ENCODE peak calls at places on chromosome 18, in four cellular contexts. W is prostate gland, F is MCF 10A, H is AG09309. R is an unnamed sample.

GRCh38 chr18:35526476-35527120 is 28.8 kb upstream of the INO80C start:
- DNase-seq in F (peak; percentile 85), W (no peak), H (no peak), R (no peak)

GRCh38 chr18:26700728-26701127 is 152.4 kb upstream of the KCTD1 start:
- DNase-seq in H (no peak), W (no peak), F (no peak), R (no peak)

GRCh38 chr18:34977787-34978532 is 63.3 kb upstream of the MAPRE2 start:
- DNase-seq in F (peak; percentile 23), H (no peak), W (no peak), R (no peak)

GRCh38 chr18:49685231-49685942 is 123.5 kb downstream of the LIPG start:
- DNase-seq in H (no peak), F (peak; percentile 40), W (no peak), R (no peak)

GRCh38 chr18:54926593-54927297 is 32.5 kb downstream of the CCDC68 start:
- DNase-seq in H (peak; percentile 18), W (no peak), F (peak; percentile 36), R (no peak)

GRCh38 chr18:80168982-80169381 is 59.9 kb downstream of the ADNP2 start:
- DNase-seq in H (no peak), W (no peak), F (no peak), R (no peak)

GRCh38 chr18:46268662-46269061 is 164.5 kb downstream of the HAUS1 start:
- DNase-seq in F (no peak), W (no peak), H (no peak), R (no peak)

GRCh38 chr18:61470111-61470673 is 137.0 kb downstream of the CDH20 start:
- DNase-seq in W (no peak), H (no peak), F (no peak), R (no peak)

GRCh38 chr18:2948038-2948437 is 64.9 kb downstream of the LPIN2 start:
- DNase-seq in H (no peak), W (peak; percentile 57), F (peak; percentile 48), R (no peak)

GRCh38 chr18:45090526-45091140 is 409.9 kb downstream of the SETBP1 start:
- DNase-seq in F (no peak), H (no peak), W (no peak), R (no peak)

GRCh38 chr18:9802175-9802747 is 83.5 kb upstream of the TXNDC2 start:
- DNase-seq in F (no peak), W (no peak), H (no peak), R (no peak)

GRCh38 chr18:54924948-54925347 is 34.3 kb downstream of the CCDC68 start:
- DNase-seq in H (no peak), W (no peak), F (peak; percentile 9), R (no peak)

DNA sequence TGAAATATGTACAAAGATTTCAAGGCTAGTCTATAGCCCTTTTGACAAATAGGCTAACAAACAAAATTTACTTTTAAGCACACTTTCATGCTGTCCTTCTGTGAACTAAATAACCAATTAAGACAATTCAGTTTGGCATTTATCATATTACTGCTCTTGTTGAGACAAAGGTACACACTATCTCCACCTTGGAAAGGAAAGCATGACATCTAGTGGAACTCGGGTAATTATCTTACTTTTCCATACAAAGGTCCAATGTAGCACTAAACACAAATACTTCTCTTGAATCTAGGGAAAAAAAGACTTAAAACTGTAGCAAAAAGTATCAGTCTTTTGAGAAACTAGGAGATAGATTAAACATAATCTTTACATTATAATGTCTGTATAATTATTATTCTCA is 125.0 kb upstream of the CD226 start:
- DNase-seq in W (no peak), F (peak; percentile 28), H (no peak), R (no peak)
- TF ChIP-seq CTCF in W (peak; percentile 27), F (peak; percentile 48), H (peak; percentile 40), R (peak; percentile 65)

GRCh38 chr18:39455300-39455699 is 1889.7 kb upstream of the CELF4 start:
- DNase-seq in H (no peak), W (no peak), F (peak; percentile 93), R (no peak)
- TF ChIP-seq CTCF in H (no peak), W (no peak), F (no peak), R (no peak)

GRCh38 chr18:12858961-12859360 is 25.1 kb downstream of the PTPN2 start:
- DNase-seq in W (no peak), H (no peak), F (no peak), R (no peak)
- TF ChIP-seq CTCF in W (no peak), H (no peak), F (no peak), R (no peak)

DNA sequence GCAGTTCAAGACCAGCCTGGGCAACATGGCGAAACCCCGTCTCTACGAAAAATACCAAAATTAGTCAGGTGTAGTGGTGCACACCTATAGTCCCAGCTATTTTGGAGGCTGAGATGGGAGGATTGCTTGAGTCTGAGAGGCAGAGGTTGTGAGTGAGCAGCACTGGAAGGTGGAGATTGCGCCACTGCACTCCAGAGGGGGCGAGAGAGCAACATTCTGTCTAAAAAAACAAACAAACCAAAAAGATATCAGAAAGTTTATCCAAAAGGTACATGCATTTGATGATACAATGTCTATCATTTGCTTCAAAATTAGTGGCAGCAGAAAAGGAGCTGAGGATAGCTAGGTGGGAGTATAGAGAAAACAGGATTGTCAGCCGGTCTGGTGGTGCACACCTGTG is 39.8 kb upstream of the CABLES1 start:
- DNase-seq in W (no peak), F (no peak), H (no peak), R (no peak)
- TF ChIP-seq CTCF in W (no peak), F (peak; percentile 13), H (no peak), R (no peak)

DNA sequence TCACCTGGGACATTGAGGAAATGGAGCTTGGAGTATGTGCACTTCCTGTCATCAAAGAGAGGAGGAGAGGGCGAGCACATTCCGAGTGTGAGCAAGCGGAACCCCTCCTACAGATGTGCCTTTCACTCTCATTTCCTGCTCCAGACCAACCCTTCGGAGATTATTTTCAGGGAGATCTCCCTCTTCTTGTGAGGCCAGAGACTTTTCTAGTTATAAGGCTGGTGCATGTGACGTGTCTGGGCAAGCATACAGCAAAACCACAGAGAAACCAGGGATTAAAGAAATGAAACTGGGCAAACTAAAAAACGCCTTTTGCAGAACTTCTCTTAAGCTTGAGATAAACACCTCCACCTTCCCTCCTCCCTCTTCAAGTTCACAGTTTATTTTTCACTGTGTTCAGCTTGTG is 409.2 kb upstream of the TCF4 start:
- DNase-seq in F (peak; percentile 23), W (no peak), H (no peak), R (no peak)
- TF ChIP-seq CTCF in F (no peak), W (no peak), H (peak; percentile 10), R (no peak)

GRCh38 chr18:22332590-22332989 is 85.1 kb downstream of the CTAGE1 start:
- DNase-seq in F (no peak), H (no peak), W (no peak), R (no peak)
- TF ChIP-seq CTCF in F (no peak), H (peak; percentile 17), W (no peak), R (no peak)

R was measured in D721Med.